ENCODE peak calls at places on chromosomes 12 and 14, in five cellular contexts. Z is tibial nerve, E is H1, K is GM06990, X is mesenchymal stem cell. D is an unnamed sample.
A peak's percentile ranks its signal among the peaks of the same experiment; 100 is the strongest.

GRCh38 chr12:67702136-67702535 is 53.6 kb downstream of the DYRK2 start:
- DNase-seq in Z (no peak), E (no peak), K (no peak), X (no peak), D (no peak)

GRCh38 chr14:34875031-34875922 is at the start of gene BAZ1A:
- DNase-seq in Z (peak; percentile 18), E (no peak), K (peak; percentile 74), X (peak; percentile 97), D (peak; percentile 6)

GRCh38 chr12:11785722-11786121 is 136.2 kb downstream of the ETV6 start:
- DNase-seq in Z (no peak), E (no peak), K (no peak), X (no peak), D (no peak)

GRCh38 chr14:104100171-104101085 is 14.9 kb downstream of the ASPG start:
- DNase-seq in Z (no peak), E (no peak), K (no peak), X (no peak), D (no peak)

GRCh38 chr12:76515271-76515670 is 44.3 kb downstream of the OSBPL8 start:
- DNase-seq in Z (no peak), E (no peak), K (no peak), X (no peak), D (no peak)

GRCh38 chr12:111413442-111414086 is 7.8 kb downstream of the SH2B3 start:
- DNase-seq in Z (no peak), E (no peak), K (no peak), X (peak; percentile 94), D (no peak)

GRCh38 chr12:42482086-42482819 is 107.3 kb downstream of the PRICKLE1 start:
- DNase-seq in Z (no peak), E (no peak), K (no peak), X (no peak), D (no peak)

GRCh38 chr12:95492462-95492861 is 18.5 kb downstream of the METAP2 start:
- DNase-seq in Z (no peak), E (no peak), K (no peak), X (no peak), D (no peak)

GRCh38 chr12:92629349-92630065 is 73.3 kb upstream of the PLEKHG7 start:
- DNase-seq in Z (peak; percentile 20), E (no peak), K (no peak), X (peak; percentile 74), D (no peak)

GRCh38 chr14:64303471-64303917 is 9.3 kb upstream of the ESR2 start:
- DNase-seq in Z (no peak), E (no peak), K (peak; percentile 49), X (peak; percentile 77), D (no peak)

GRCh38 chr12:68812553-68813241 is 4.7 kb downstream of the MDM2 start:
- DNase-seq in Z (no peak), E (no peak), K (no peak), X (no peak), D (no peak)

GRCh38 chr14:53663709-53664108 is 292.9 kb downstream of the BMP4 start:
- DNase-seq in Z (no peak), E (peak; percentile 48), K (no peak), X (peak; percentile 68), D (no peak)

GRCh38 chr12:15829255-15829654 is 40.1 kb upstream of the EPS8 start:
- DNase-seq in Z (no peak), E (no peak), K (no peak), X (no peak), D (no peak)

GRCh38 chr14:58770501-58770982 is 132.8 kb downstream of the DACT1 start:
- DNase-seq in Z (no peak), E (no peak), K (no peak), X (no peak), D (no peak)

GRCh38 chr14:58765843-58766242 is 128.1 kb downstream of the DACT1 start:
- DNase-seq in Z (no peak), E (no peak), K (no peak), X (no peak), D (no peak)

GRCh38 chr14:58771016-58771415 is 133.3 kb downstream of the DACT1 start:
- DNase-seq in Z (no peak), E (no peak), K (no peak), X (no peak), D (no peak)

GRCh38 chr14:58769766-58770165 is 132.0 kb downstream of the DACT1 start:
- DNase-seq in Z (no peak), E (no peak), K (no peak), X (no peak), D (no peak)

DNA sequence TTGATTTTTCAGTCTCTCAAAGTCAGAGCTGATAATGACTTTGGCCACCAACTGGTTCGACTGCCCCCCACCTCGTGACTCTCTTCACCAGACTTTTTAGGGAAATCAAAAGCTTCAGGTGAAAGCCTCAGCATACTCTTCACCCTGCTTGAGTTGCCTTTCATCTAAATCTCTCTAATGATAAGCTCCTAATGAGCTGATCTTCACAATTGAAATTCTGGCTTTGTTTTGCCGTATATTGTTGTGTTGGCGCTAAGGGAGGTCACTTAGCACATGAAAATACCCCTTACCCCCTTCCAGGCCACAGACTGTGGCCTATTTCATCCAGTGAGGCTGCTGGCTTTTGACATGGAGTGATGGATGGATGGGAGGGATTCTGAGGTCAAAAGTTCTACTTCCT is 131.2 kb downstream of the DACT1 start:
- DNase-seq in Z (no peak), E (peak; percentile 55), K (no peak), X (no peak), D (no peak)
- H3K27me3 ChIP-seq in Z (no peaks in the 10 kb centered on the region), E (peaks cover 17% of the 10 kb centered on the region), K (no peaks in the 10 kb centered on the region), X (no peaks in the 10 kb centered on the region), D (no peaks in the 10 kb centered on the region)

GRCh38 chr12:49655595-49656236 is 32.4 kb downstream of the PRPF40B start:
- DNase-seq in Z (no peak), E (no peak), K (no peak), X (no peak), D (no peak)
- H3K27me3 ChIP-seq in Z (no peaks in the 10 kb centered on the region), E (no peaks in the 10 kb centered on the region), K (no peaks in the 10 kb centered on the region), X (no peaks in the 10 kb centered on the region), D (no peaks in the 10 kb centered on the region)

DNA sequence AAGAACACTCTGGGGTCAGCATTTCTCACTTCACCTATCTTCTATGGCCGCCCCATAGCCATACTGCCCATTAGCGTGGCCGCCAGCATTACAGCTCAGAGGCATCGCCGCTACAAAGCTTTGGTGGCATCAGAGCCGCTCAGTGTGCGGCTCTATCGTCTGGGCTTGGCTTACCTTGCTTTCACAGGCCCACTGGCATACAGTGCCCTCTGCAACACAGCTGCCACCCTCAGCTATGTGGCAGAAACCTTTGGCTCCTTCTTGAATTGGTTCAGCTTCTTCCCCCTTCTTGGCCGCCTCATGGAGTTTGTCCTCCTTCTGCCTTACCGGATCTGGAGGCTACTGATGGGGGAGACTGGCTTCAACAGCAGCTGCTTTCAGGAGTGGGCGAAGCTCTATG is 2.6 kb downstream of the DNAJC22 start:
- DNase-seq in Z (no peak), E (no peak), K (no peak), X (no peak), D (no peak)
- H3K27me3 ChIP-seq in Z (peaks cover 10% of the 10 kb centered on the region), E (peaks cover 56% of the 10 kb centered on the region), K (no peaks in the 10 kb centered on the region), X (peaks cover 34% of the 10 kb centered on the region), D (peaks cover 80% of the 10 kb centered on the region)

GRCh38 chr12:1523046-1523445 is 71.3 kb downstream of the FBXL14 start:
- DNase-seq in Z (no peak), E (peak; percentile 49), K (no peak), X (no peak), D (no peak)
- H3K27me3 ChIP-seq in Z (no peaks in the 10 kb centered on the region), E (peaks cover 28% of the 10 kb centered on the region), K (no peaks in the 10 kb centered on the region), X (no peaks in the 10 kb centered on the region), D (peaks cover 30% of the 10 kb centered on the region)

GRCh38 chr14:92309968-92310367 is 13.0 kb upstream of the SLC24A4 start:
- DNase-seq in Z (no peak), E (no peak), K (no peak), X (no peak), D (no peak)
- H3K27me3 ChIP-seq in Z (no peaks in the 10 kb centered on the region), E (no peaks in the 10 kb centered on the region), K (no peaks in the 10 kb centered on the region), X (peaks cover 12% of the 10 kb centered on the region), D (no peaks in the 10 kb centered on the region)

GRCh38 chr12:5437657-5438056 is 5.7 kb downstream of the NTF3 start:
- DNase-seq in Z (no peak), E (no peak), K (no peak), X (no peak), D (no peak)
- H3K27me3 ChIP-seq in Z (no peaks in the 10 kb centered on the region), E (peaks cover 35% of the 10 kb centered on the region), K (peaks cover 3% of the 10 kb centered on the region), X (peaks cover 70% of the 10 kb centered on the region), D (peaks cover 39% of the 10 kb centered on the region)

DNA sequence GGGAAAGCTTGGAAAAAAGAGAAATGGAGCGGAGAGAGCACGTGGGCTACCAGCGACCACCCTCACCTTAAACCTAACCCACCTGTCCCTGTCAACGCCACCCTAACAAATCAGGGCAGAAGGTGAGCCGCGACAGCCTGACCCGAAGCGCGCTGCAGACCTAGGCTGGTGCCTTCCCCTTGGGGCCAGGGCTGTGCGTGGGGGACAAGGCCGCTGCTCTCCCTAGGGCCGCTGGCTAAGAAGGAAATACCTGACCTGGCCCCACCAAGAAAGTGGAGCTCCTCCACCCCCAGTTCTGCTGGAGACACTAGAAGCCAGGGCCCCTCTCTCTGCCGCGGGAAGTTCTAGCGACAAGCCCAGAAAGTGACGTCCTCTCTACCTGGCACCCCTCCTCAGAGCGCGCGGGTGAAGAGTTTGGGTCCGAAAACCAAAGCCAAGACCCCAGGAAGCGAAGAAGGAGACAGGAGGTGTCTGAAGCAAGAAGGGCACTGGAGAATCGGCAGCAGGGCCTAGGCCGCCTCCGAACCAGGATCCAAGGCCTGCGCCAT is 7.5 kb downstream of the SIX1 start:
- DNase-seq in Z (no peak), E (no peak), K (no peak), X (no peak), D (no peak)
- H3K27me3 ChIP-seq in Z (no peaks in the 10 kb centered on the region), E (peaks cover 96% of the 10 kb centered on the region), K (no peaks in the 10 kb centered on the region), X (no peaks in the 10 kb centered on the region), D (peaks cover 99% of the 10 kb centered on the region)

GRCh38 chr12:118373628-118374027 is 921 bp upstream of the TAOK3 start:
- DNase-seq in Z (no peak), E (no peak), K (no peak), X (no peak), D (no peak)

GRCh38 chr12:118371354-118372282 is 1.1 kb downstream of the TAOK3 start:
- DNase-seq in Z (no peak), E (peak; percentile 62), K (peak; percentile 40), X (peak; percentile 34), D (peak; percentile 3)

GRCh38 chr12:118372541-118373495 is at the start of gene TAOK3:
- DNase-seq in Z (peak; percentile 99), E (peak; percentile 93), K (peak; percentile 95), X (peak; percentile 99), D (peak; percentile 96)

GRCh38 chr12:118374126-118374725 is 1.5 kb upstream of the TAOK3 start:
- DNase-seq in Z (no peak), E (peak; percentile 13), K (no peak), X (no peak), D (no peak)

GRCh38 chr12:118370601-118371000 is 2.1 kb downstream of the TAOK3 start:
- DNase-seq in Z (no peak), E (no peak), K (no peak), X (no peak), D (no peak)
- H3K27me3 ChIP-seq in Z (no peaks in the 10 kb centered on the region), E (peaks cover 13% of the 10 kb centered on the region), K (no peaks in the 10 kb centered on the region), X (no peaks in the 10 kb centered on the region), D (no peaks in the 10 kb centered on the region)

GRCh38 chr12:98894412-98895085 is 249.5 kb downstream of the APAF1 start:
- DNase-seq in Z (no peak), E (peak; percentile 69), K (peak; percentile 8), X (no peak), D (no peak)
- H3K27me3 ChIP-seq in Z (no peaks in the 10 kb centered on the region), E (peaks cover 47% of the 10 kb centered on the region), K (no peaks in the 10 kb centered on the region), X (peaks cover 32% of the 10 kb centered on the region), D (peaks cover 60% of the 10 kb centered on the region)

D was measured in CD4-positive, alpha-beta T cell.